ENCODE peak calls at places on chromosomes 12 and 14, in nine cellular contexts. One of them, this sample, is unnamed.

GRCh38 chr14:51821822-51822221 is 38.6 kb upstream of the GNG2 start:
- DNase-seq in epithelial cell of proximal tubule: no peak
- DNase-seq in uterus: no peak
- DNase-seq in ovary: no peak
- DNase-seq in adrenal gland: no peak
- DNase-seq in fibroblast of the aortic adventitia: peak
- DNase-seq in neural crest cell: no peak
- DNase-seq in OCI-LY7: no peak
- DNase-seq in sigmoid colon: no peak
- DNase-seq in this sample: no peak

GRCh38 chr12:52798671-52799497 is 3.0 kb upstream of the KRT3 start:
- DNase-seq in adrenal gland: no peak
- DNase-seq in ovary: no peak
- DNase-seq in sigmoid colon: no peak
- DNase-seq in epithelial cell of proximal tubule: peak
- DNase-seq in uterus: no peak
- DNase-seq in OCI-LY7: no peak
- DNase-seq in fibroblast of the aortic adventitia: no peak
- DNase-seq in neural crest cell: no peak
- DNase-seq in this sample: no peak

GRCh38 chr12:92538970-92539749 is 163.6 kb upstream of the PLEKHG7 start:
- DNase-seq in adrenal gland: no peak
- DNase-seq in neural crest cell: no peak
- DNase-seq in sigmoid colon: no peak
- DNase-seq in OCI-LY7: peak
- DNase-seq in ovary: no peak
- DNase-seq in epithelial cell of proximal tubule: peak
- DNase-seq in fibroblast of the aortic adventitia: peak
- DNase-seq in uterus: peak
- DNase-seq in this sample: peak

GRCh38 chr14:71852201-71852600 is 80.0 kb upstream of the RGS6 start:
- DNase-seq in ovary: no peak
- DNase-seq in adrenal gland: no peak
- DNase-seq in sigmoid colon: no peak
- DNase-seq in uterus: no peak
- DNase-seq in epithelial cell of proximal tubule: no peak
- DNase-seq in fibroblast of the aortic adventitia: no peak
- DNase-seq in neural crest cell: no peak
- DNase-seq in OCI-LY7: no peak
- DNase-seq in this sample: no peak

GRCh38 chr12:47071241-47071852 is 8.1 kb upstream of the PCED1B start:
- DNase-seq in fibroblast of the aortic adventitia: no peak
- DNase-seq in neural crest cell: no peak
- DNase-seq in ovary: no peak
- DNase-seq in sigmoid colon: no peak
- DNase-seq in adrenal gland: no peak
- DNase-seq in OCI-LY7: peak
- DNase-seq in uterus: no peak
- DNase-seq in epithelial cell of proximal tubule: no peak
- DNase-seq in this sample: no peak

GRCh38 chr14:67623114-67623513 is 3.4 kb downstream of the ARG2 start:
- DNase-seq in OCI-LY7: no peak
- DNase-seq in ovary: no peak
- DNase-seq in fibroblast of the aortic adventitia: no peak
- DNase-seq in adrenal gland: peak
- DNase-seq in epithelial cell of proximal tubule: no peak
- DNase-seq in sigmoid colon: no peak
- DNase-seq in neural crest cell: no peak
- DNase-seq in uterus: no peak
- DNase-seq in this sample: peak

GRCh38 chr12:54749191-54749818 is 101.1 kb upstream of the DCD start:
- DNase-seq in adrenal gland: peak
- DNase-seq in epithelial cell of proximal tubule: no peak
- DNase-seq in neural crest cell: peak
- DNase-seq in uterus: no peak
- DNase-seq in ovary: no peak
- DNase-seq in fibroblast of the aortic adventitia: peak
- DNase-seq in OCI-LY7: peak
- DNase-seq in sigmoid colon: no peak
- DNase-seq in this sample: peak

GRCh38 chr12:6840428-6841138 is at the start of gene GNB3:
- DNase-seq in adrenal gland: no peak
- DNase-seq in epithelial cell of proximal tubule: no peak
- DNase-seq in OCI-LY7: peak
- DNase-seq in neural crest cell: no peak
- DNase-seq in fibroblast of the aortic adventitia: no peak
- DNase-seq in sigmoid colon: no peak
- DNase-seq in uterus: no peak
- DNase-seq in ovary: no peak
- DNase-seq in this sample: no peak

GRCh38 chr12:27246141-27246540 is 2.1 kb downstream of the STK38L start:
- DNase-seq in ovary: no peak
- DNase-seq in sigmoid colon: no peak
- DNase-seq in OCI-LY7: no peak
- DNase-seq in adrenal gland: no peak
- DNase-seq in fibroblast of the aortic adventitia: no peak
- DNase-seq in epithelial cell of proximal tubule: no peak
- DNase-seq in uterus: no peak
- DNase-seq in neural crest cell: no peak
- DNase-seq in this sample: no peak

GRCh38 chr12:130729344-130729743 is 13.2 kb upstream of the RIMBP2 start:
- DNase-seq in fibroblast of the aortic adventitia: no peak
- DNase-seq in epithelial cell of proximal tubule: no peak
- DNase-seq in OCI-LY7: no peak
- DNase-seq in neural crest cell: no peak
- DNase-seq in uterus: no peak
- DNase-seq in adrenal gland: no peak
- DNase-seq in sigmoid colon: no peak
- DNase-seq in ovary: no peak
- DNase-seq in this sample: no peak

DNA sequence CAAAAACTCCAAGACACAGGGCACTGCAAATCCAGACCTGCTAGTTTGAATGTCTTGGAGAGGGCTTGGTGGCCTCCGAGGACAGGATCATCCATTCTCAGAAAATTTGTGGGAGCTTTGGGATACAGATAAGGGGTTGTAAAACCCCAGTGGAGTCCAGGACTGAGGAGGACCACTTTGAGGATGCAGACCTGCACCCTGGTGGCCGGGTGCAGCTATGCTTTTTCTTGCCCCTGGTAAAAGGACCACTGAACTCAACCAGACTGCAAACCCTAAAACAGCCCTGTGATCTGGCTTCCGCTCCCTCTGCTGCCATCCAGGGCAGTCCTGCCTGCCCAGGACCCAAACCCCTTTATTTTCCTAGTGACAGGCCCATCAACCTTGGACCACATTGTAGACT is 169.5 kb upstream of the DAAM1 start:
- DNase-seq in neural crest cell: no peak
- DNase-seq in ovary: no peak
- DNase-seq in epithelial cell of proximal tubule: no peak
- DNase-seq in fibroblast of the aortic adventitia: no peak
- DNase-seq in uterus: no peak
- DNase-seq in sigmoid colon: no peak
- DNase-seq in adrenal gland: no peak
- DNase-seq in OCI-LY7: no peak
- DNase-seq in this sample: no peak
- TF ChIP-seq CTCF in neural crest cell: no peak
- TF ChIP-seq CTCF in ovary: no peak
- TF ChIP-seq CTCF in epithelial cell of proximal tubule: peak
- TF ChIP-seq CTCF in fibroblast of the aortic adventitia: peak
- TF ChIP-seq CTCF in uterus: no peak
- TF ChIP-seq CTCF in sigmoid colon: no peak
- TF ChIP-seq CTCF in adrenal gland: no peak
- TF ChIP-seq CTCF in OCI-LY7: peak
- TF ChIP-seq CTCF in this sample: peak

DNA sequence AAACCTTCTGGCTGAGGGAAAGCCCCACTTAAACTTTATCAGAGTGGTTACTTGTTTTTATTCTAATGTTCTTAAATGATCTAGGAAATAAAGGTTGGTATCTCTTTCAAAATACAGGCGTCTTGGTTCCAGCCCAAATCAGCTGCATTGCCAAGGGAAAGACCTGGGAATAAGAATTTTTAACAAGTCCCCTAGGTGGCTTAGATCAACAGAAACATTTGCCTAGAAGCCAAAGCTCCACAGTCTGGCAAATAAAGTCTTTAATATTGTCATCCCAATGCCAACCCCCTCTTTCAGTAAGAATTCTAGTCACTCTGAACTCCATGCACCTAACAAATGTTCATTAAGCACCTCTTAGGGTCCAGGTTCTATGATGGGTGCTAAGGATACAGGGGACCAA is 66.8 kb downstream of the ARL6IP4 start:
- DNase-seq in adrenal gland: no peak
- DNase-seq in ovary: no peak
- DNase-seq in sigmoid colon: no peak
- DNase-seq in fibroblast of the aortic adventitia: no peak
- DNase-seq in neural crest cell: no peak
- DNase-seq in uterus: no peak
- DNase-seq in OCI-LY7: no peak
- DNase-seq in epithelial cell of proximal tubule: no peak
- DNase-seq in this sample: no peak
- TF ChIP-seq CTCF in adrenal gland: no peak
- TF ChIP-seq CTCF in ovary: no peak
- TF ChIP-seq CTCF in sigmoid colon: no peak
- TF ChIP-seq CTCF in fibroblast of the aortic adventitia: no peak
- TF ChIP-seq CTCF in neural crest cell: no peak
- TF ChIP-seq CTCF in uterus: no peak
- TF ChIP-seq CTCF in OCI-LY7: no peak
- TF ChIP-seq CTCF in epithelial cell of proximal tubule: no peak
- TF ChIP-seq CTCF in this sample: no peak

GRCh38 chr14:20818861-20819260 is 16.2 kb upstream of the RNASE1 start:
- DNase-seq in uterus: no peak
- DNase-seq in epithelial cell of proximal tubule: no peak
- DNase-seq in neural crest cell: no peak
- DNase-seq in ovary: no peak
- DNase-seq in fibroblast of the aortic adventitia: no peak
- DNase-seq in adrenal gland: no peak
- DNase-seq in sigmoid colon: no peak
- DNase-seq in OCI-LY7: no peak
- DNase-seq in this sample: no peak
- TF ChIP-seq CTCF in uterus: no peak
- TF ChIP-seq CTCF in epithelial cell of proximal tubule: peak
- TF ChIP-seq CTCF in neural crest cell: no peak
- TF ChIP-seq CTCF in ovary: no peak
- TF ChIP-seq CTCF in fibroblast of the aortic adventitia: no peak
- TF ChIP-seq CTCF in adrenal gland: no peak
- TF ChIP-seq CTCF in sigmoid colon: no peak
- TF ChIP-seq CTCF in OCI-LY7: peak
- TF ChIP-seq CTCF in this sample: peak

DNA sequence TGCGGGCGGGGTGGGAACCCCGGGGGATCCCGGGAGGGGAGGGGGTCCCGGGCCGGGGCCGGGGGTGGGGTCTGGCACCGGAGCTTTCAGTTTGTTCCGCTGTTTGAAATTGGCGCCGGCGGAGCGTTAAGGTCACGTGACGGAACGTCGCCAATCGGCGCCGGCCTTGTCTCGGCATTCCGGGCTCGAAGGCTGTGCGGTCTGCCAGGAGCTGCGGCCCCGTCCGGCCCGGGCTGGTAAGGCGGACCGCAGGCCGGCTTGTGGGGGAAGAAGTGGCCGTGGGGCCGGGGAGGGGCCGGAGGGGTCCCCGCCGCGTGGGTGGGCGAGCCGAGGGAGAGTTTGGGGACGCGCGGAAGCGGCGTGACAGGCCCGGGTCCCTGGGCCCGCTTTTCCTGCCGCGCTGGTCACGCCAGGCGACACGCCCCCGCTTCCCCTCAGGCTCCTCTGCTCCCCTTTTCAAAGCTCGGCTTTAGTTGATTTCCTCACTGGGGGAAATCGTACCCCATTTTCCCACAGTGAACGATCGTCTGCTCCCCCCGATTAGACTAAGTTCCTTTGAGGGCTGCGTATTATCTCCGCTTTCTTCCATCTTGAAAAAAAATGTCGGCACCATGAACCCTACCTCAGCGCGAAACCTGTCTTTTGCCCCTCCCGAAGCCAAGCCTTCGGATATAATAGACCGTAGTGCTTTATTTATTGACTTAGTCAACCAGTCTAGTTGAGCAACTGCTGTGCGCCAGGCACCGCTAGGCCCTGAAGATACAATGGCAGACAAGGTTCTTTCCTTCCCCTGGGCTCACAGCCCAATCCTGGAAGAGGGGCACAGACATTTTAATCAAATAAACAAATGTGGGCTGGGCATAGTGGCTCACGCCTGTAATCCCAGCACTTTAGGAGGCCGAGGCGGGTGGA is at the start of the genes FOXM1 and RHNO1:
- DNase-seq in OCI-LY7: peak
- DNase-seq in epithelial cell of proximal tubule: no peak
- DNase-seq in adrenal gland: peak
- DNase-seq in neural crest cell: peak
- DNase-seq in fibroblast of the aortic adventitia: peak
- DNase-seq in uterus: peak
- DNase-seq in ovary: peak
- DNase-seq in sigmoid colon: peak
- DNase-seq in this sample: peak
- TF ChIP-seq CTCF in OCI-LY7: no peak
- TF ChIP-seq CTCF in epithelial cell of proximal tubule: no peak
- TF ChIP-seq CTCF in adrenal gland: peak
- TF ChIP-seq CTCF in neural crest cell: no peak
- TF ChIP-seq CTCF in fibroblast of the aortic adventitia: peak
- TF ChIP-seq CTCF in uterus: peak
- TF ChIP-seq CTCF in ovary: peak
- TF ChIP-seq CTCF in sigmoid colon: no peak
- TF ChIP-seq CTCF in this sample: peak

DNA sequence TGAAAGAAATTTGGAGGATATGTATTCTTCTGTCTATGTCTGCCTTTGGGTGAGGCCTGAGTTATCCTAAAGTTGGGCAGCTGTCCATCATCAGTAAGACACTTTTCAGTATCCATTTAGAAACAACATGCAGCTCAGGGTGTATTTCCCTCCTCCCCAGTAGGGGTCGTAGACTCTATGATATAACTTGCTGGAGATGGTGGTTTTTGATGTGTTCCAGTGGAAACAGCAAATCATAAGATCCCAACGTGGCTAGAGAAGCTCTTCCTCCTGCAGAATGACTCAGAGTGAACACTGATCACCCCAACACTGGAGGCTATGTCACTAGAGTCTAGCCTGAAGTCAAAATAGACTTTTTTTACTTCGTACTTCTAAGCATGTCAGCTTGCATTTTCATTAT is 331.6 kb upstream of the STXBP6 start:
- DNase-seq in uterus: no peak
- DNase-seq in epithelial cell of proximal tubule: no peak
- DNase-seq in fibroblast of the aortic adventitia: no peak
- DNase-seq in sigmoid colon: no peak
- DNase-seq in neural crest cell: no peak
- DNase-seq in OCI-LY7: peak
- DNase-seq in adrenal gland: peak
- DNase-seq in ovary: no peak
- DNase-seq in this sample: no peak
- TF ChIP-seq CTCF in uterus: no peak
- TF ChIP-seq CTCF in epithelial cell of proximal tubule: peak
- TF ChIP-seq CTCF in fibroblast of the aortic adventitia: no peak
- TF ChIP-seq CTCF in sigmoid colon: no peak
- TF ChIP-seq CTCF in neural crest cell: peak
- TF ChIP-seq CTCF in OCI-LY7: peak
- TF ChIP-seq CTCF in adrenal gland: peak
- TF ChIP-seq CTCF in ovary: no peak
- TF ChIP-seq CTCF in this sample: no peak